ENCODE peak calls at places on chromosome 5, in ten cellular contexts. W, Q, F, A, U, H, Y, R, T and I are unnamed samples. For H3K4me1, the result is how much of the 10 kb centered on the place peaks cover.

GRCh38 chr5:102901821-102902448 is 146.8 kb downstream of the PAM start:
- DNase-seq in A (peak), R (no peak), T (no peak), Y (no peak), W (no peak), H (peak), Q (no peak), F (no peak), U (no peak), I (no peak)

GRCh38 chr5:120476063-120476462 is 12.0 kb downstream of the PRR16 start:
- DNase-seq in T (no peak), A (no peak), R (no peak), F (no peak), H (no peak), U (no peak), Q (no peak), Y (no peak), W (no peak), I (no peak)

GRCh38 chr5:161483721-161484120 is 62.8 kb downstream of the GABRB2 start:
- DNase-seq in U (no peak), Q (no peak), R (no peak), Y (no peak), H (no peak), T (no peak), W (no peak), F (no peak), A (no peak), I (no peak)

GRCh38 chr5:41246376-41246775 is 33.0 kb upstream of the C6 start:
- DNase-seq in A (peak), Y (no peak), H (no peak), R (no peak), F (peak), Q (no peak), U (no peak), T (no peak), W (peak), I (no peak)

GRCh38 chr5:163165277-163165676 is 272.1 kb upstream of the CCNG1 start:
- DNase-seq in Q (no peak), W (no peak), U (no peak), H (no peak), F (no peak), R (no peak), A (no peak), Y (no peak), T (no peak), I (no peak)

GRCh38 chr5:75620184-75620959 is 9.1 kb downstream of the ANKDD1B start:
- DNase-seq in F (no peak), H (peak), T (no peak), Y (no peak), U (no peak), A (peak), W (no peak), Q (no peak), R (no peak), I (no peak)

GRCh38 chr5:74543162-74543995 is 97.1 kb downstream of the ENC1 start:
- DNase-seq in T (no peak), U (peak), Q (peak), F (peak), Y (peak), W (peak), A (peak), H (no peak), R (peak), I (peak)

GRCh38 chr5:116600876-116601275 is 26.3 kb upstream of the SEMA6A start:
- DNase-seq in Y (no peak), F (peak), U (no peak), Q (no peak), W (no peak), R (no peak), T (no peak), H (no peak), A (no peak), I (no peak)

GRCh38 chr5:81336528-81336927 is 35.1 kb downstream of the ZCCHC9 start:
- DNase-seq in F (peak), W (no peak), U (no peak), Q (no peak), R (no peak), H (no peak), Y (no peak), T (no peak), A (no peak), I (no peak)

GRCh38 chr5:128472032-128472431 is 66.0 kb downstream of the FBN2 start:
- DNase-seq in U (no peak), R (no peak), T (no peak), F (no peak), W (no peak), Y (no peak), H (no peak), A (no peak), Q (no peak), I (no peak)

GRCh38 chr5:177537389-177538361 is 16.7 kb downstream of the FAM193B start:
- DNase-seq in U (no peak), Q (no peak), T (no peak), A (peak), W (no peak), F (peak), R (no peak), H (no peak), Y (peak), I (no peak)

GRCh38 chr5:111511174-111512025 is 935 bp downstream of the STARD4 start:
- DNase-seq in U (no peak), F (peak), R (no peak), A (no peak), T (no peak), W (no peak), Q (no peak), H (no peak), Y (peak), I (no peak)

GRCh38 chr5:132297211-132297940 is 3.2 kb downstream of the SLC22A4 start:
- DNase-seq in T (no peak), W (no peak), A (no peak), U (no peak), H (no peak), F (no peak), R (no peak), Q (no peak), Y (no peak), I (no peak)

GRCh38 chr5:157857821-157858526 is 971 bp downstream of the CLINT1 start:
- DNase-seq in A (peak), U (no peak), F (peak), H (no peak), R (no peak), Y (no peak), T (no peak), Q (no peak), W (no peak), I (no peak)

GRCh38 chr5:50684721-50685120 is 18.3 kb downstream of the PARP8 start:
- DNase-seq in Y (no peak), H (no peak), R (no peak), F (no peak), U (no peak), A (no peak), T (no peak), Q (no peak), W (no peak), I (no peak)

GRCh38 chr5:89313804-89314588 is 431.0 kb upstream of the MEF2C start:
- DNase-seq in Y (no peak), U (no peak), R (no peak), A (peak), W (peak), H (no peak), T (peak), Q (no peak), F (peak), I (no peak)

GRCh38 chr5:72988769-72989168 is 32.9 kb downstream of the FCHO2 start:
- DNase-seq in R (no peak), T (no peak), A (no peak), Y (no peak), W (no peak), H (no peak), U (no peak), F (no peak), Q (no peak), I (no peak)

GRCh38 chr5:171388816-171389168 is 1.1 kb downstream of the NPM1 start:
- DNase-seq in Y (no peak), W (no peak), A (no peak), T (no peak), F (no peak), H (no peak), U (peak), R (no peak), Q (no peak), I (no peak)

DNA sequence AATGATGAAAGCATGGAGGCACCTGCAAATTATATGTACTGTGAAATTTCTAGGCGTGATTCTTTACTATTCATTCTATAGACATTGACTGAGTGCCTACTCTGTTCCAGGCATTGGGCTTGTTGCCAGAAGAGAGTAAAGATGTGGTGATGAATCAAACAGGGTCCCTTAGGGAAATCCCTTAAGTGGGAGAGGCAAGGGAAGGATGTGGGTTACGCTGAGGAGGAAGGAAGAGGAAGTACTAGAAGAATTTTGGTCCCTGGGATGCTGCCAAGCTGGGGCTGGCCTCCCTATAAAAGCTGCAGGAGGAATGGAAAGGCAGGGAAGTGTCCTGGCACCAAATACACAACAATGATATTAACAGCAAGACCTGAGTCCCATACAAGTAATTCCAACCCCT is 76.7 kb upstream of the SPOCK1 start:
- DNase-seq in A (peak), H (no peak), Y (no peak), W (no peak), T (no peak), R (no peak), F (no peak), U (no peak), Q (no peak), I (no peak)
- H3K4me1 ChIP-seq in A (under half), H (under half), Y (under half), W (under half), T (under half), R (under half), F (under half), U (under half), Q (under half), I (under half)

DNA sequence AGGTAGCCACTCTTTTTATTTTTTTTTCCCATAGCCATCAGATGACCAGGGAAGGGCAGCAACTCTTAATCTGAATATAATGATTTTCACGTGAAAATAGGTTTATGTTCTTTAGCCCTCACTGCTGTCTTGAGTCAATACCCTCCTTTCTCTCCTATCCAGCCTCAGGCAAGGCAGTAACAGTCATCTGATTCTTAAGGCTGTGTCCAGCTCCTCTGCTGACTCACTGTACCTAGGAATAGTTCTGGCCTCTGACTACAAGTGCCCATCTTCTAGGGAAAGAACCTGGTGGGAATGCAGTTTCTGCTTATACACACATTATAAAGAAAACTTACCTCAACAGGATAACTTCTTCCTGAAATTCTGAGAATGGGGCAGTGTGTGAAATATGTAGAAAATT is 30.7 kb downstream of the DHX29 start:
- DNase-seq in A (peak), W (no peak), Q (no peak), T (no peak), H (no peak), R (no peak), U (no peak), F (no peak), Y (no peak), I (no peak)
- H3K9ac ChIP-seq in A (no peak), W (no peak), Q (no peak), T (no peak), H (no peak), R (no peak), U (no peak), F (no peak), Y (no peak), I (no peak)

GRCh38 chr5:91092859-91093843 is 290.0 kb downstream of the ARRDC3 start:
- DNase-seq in R (no peak), T (no peak), H (peak), W (no peak), Y (no peak), Q (no peak), A (no peak), U (no peak), F (no peak), I (no peak)
- H3K27ac ChIP-seq in R (no peak), T (no peak), H (peak), W (no peak), Y (no peak), Q (no peak), A (no peak), U (no peak), F (no peak), I (no peak)

GRCh38 chr5:179268966-179269693 is 76.1 kb downstream of the ADAMTS2 start:
- DNase-seq in Q (no peak), W (no peak), Y (peak), R (peak), F (peak), H (no peak), A (no peak), T (no peak), U (no peak), I (peak)
- H3K4me1 ChIP-seq in Q (under half), W (under half), Y (under half), R (under half), F (half or more), H (half or more), A (under half), T (under half), U (under half), I (under half)

GRCh38 chr5:154446183-154447073 is 631 bp downstream of the SAP30L start:
- DNase-seq in Q (peak), R (peak), U (peak), W (no peak), F (peak), T (no peak), Y (peak), A (peak), H (peak), I (peak)

GRCh38 chr5:154449786-154450185 is 4.0 kb downstream of the SAP30L start:
- DNase-seq in U (no peak), A (no peak), H (no peak), R (no peak), F (peak), Y (no peak), Q (no peak), W (no peak), T (no peak), I (no peak)

GRCh38 chr5:154444559-154445421 is 1.0 kb upstream of the SAP30L start:
- DNase-seq in H (no peak), T (no peak), R (peak), U (peak), Q (no peak), F (peak), Y (peak), W (no peak), A (peak), I (peak)

GRCh38 chr5:154445422-154446182 is at the start of gene SAP30L:
- DNase-seq in U (peak), R (peak), T (peak), F (peak), A (peak), Q (peak), W (peak), H (peak), Y (peak), I (peak)

GRCh38 chr5:154447074-154447725 is 1.4 kb downstream of the SAP30L start:
- DNase-seq in Q (no peak), U (no peak), R (no peak), H (no peak), T (no peak), W (no peak), Y (no peak), A (no peak), F (no peak), I (no peak)
- H3K9ac ChIP-seq in Q (no peak), U (peak), R (no peak), H (peak), T (peak), W (peak), Y (peak), A (peak), F (peak), I (no peak)

GRCh38 chr5:16413461-16413860 is 52.1 kb downstream of the ZNF622 start:
- DNase-seq in F (no peak), H (no peak), Y (no peak), U (no peak), W (no peak), A (no peak), Q (no peak), T (no peak), R (no peak), I (no peak)
- H3K27ac ChIP-seq in F (no peak), H (no peak), Y (no peak), U (no peak), W (no peak), A (no peak), Q (no peak), T (no peak), R (no peak), I (no peak)